ENCODE peak calls at places on chromosomes 16 and 17, in four cellular contexts. N, O, Z and Q are unnamed samples. For H3K36me3, the result is how much of the 10 kb centered on the place peaks cover.

GRCh38 chr17:65074778-65075250 is 18.3 kb upstream of the GNA13 start:
- DNase-seq in O (no peak), N (peak), Z (no peak), Q (no peak)

GRCh38 chr17:60491771-60492170 is 34.3 kb downstream of the APPBP2 start:
- DNase-seq in O (no peak), N (no peak), Z (peak), Q (no peak)

GRCh38 chr16:1763521-1764511 is 7.5 kb downstream of the NME3 start:
- DNase-seq in N (no peak), Z (peak), O (peak), Q (peak)

GRCh38 chr17:61395409-61395982 is 4.1 kb upstream of the TBX2 start:
- DNase-seq in O (no peak), Z (no peak), N (no peak), Q (no peak)

GRCh38 chr16:57999971-58000705 is at the start of gene ZNF319:
- DNase-seq in O (peak), N (no peak), Z (peak), Q (peak)

GRCh38 chr17:49216953-49217650 is 6.6 kb downstream of the ABI3 start:
- DNase-seq in O (no peak), Z (no peak), N (no peak), Q (peak)

GRCh38 chr16:49635591-49636581 is 220.0 kb downstream of the ZNF423 start:
- DNase-seq in N (no peak), O (no peak), Z (no peak), Q (no peak)

GRCh38 chr16:65574311-65574966 is 452.6 kb upstream of the CDH11 start:
- DNase-seq in O (no peak), N (no peak), Z (no peak), Q (no peak)

GRCh38 chr17:77594416-77595209 is 363.9 kb upstream of the TNRC6C start:
- DNase-seq in O (no peak), Z (no peak), N (no peak), Q (no peak)

GRCh38 chr16:78211951-78212350 is 112.5 kb downstream of the WWOX start:
- DNase-seq in O (no peak), Z (peak), N (no peak), Q (peak)

GRCh38 chr17:75414488-75414887 is 9.0 kb upstream of the GRB2 start:
- DNase-seq in O (no peak), N (no peak), Z (no peak), Q (no peak)

GRCh38 chr17:53129863-53130262 is 692.9 kb upstream of the KIF2B start:
- DNase-seq in O (no peak), N (no peak), Z (no peak), Q (no peak)

GRCh38 chr17:65519471-65519870 is 42.0 kb downstream of the AXIN2 start:
- DNase-seq in O (no peak), Z (peak), N (no peak), Q (no peak)

GRCh38 chr17:55883112-55883511 is 132.3 kb downstream of the PCTP start:
- DNase-seq in N (peak), O (no peak), Z (peak), Q (no peak)

GRCh38 chr17:62793919-62794665 is 14.0 kb downstream of the MARCHF10 start:
- DNase-seq in N (no peak), Z (no peak), O (no peak), Q (no peak)

GRCh38 chr17:47225436-47225858 is 16.3 kb downstream of the MYL4 start:
- DNase-seq in O (no peak), Z (no peak), N (peak), Q (no peak)

GRCh38 chr16:86823895-86824671 is 245.7 kb downstream of the FOXL1 start:
- DNase-seq in Z (no peak), O (no peak), N (no peak), Q (no peak)

GRCh38 chr17:8673621-8674020 is 43.1 kb upstream of the MYH10 start:
- DNase-seq in N (no peak), Z (no peak), O (no peak), Q (peak)

GRCh38 chr17:17216236-17216635 is 10.1 kb upstream of the PLD6 start:
- DNase-seq in O (no peak), N (no peak), Z (no peak), Q (no peak)

GRCh38 chr16:84816023-84816422 is 3.8 kb upstream of the CRISPLD2 start:
- DNase-seq in Z (no peak), N (peak), O (no peak), Q (no peak)

GRCh38 chr17:38660097-38661026 is 14.4 kb downstream of the EPOP start:
- DNase-seq in Z (peak), O (peak), N (no peak), Q (no peak)

GRCh38 chr17:4708436-4708835 is 2.0 kb upstream of the ARRB2 start:
- DNase-seq in Z (peak), O (peak), N (peak), Q (no peak)

GRCh38 chr17:79800325-79801155 is 3.7 kb upstream of the CBX8 start:
- DNase-seq in O (peak), N (no peak), Z (peak), Q (peak)

GRCh38 chr16:67594956-67595355 is 32.6 kb downstream of the CTCF start:
- DNase-seq in N (no peak), O (no peak), Z (peak), Q (no peak)

GRCh38 chr17:42428141-42428944 is 5.3 kb upstream of the CAVIN1 start:
- DNase-seq in O (peak), N (peak), Z (peak), Q (peak)

GRCh38 chr16:89201467-89202377 is 1.4 kb upstream of the SLC22A31 start:
- DNase-seq in N (peak), O (peak), Z (peak), Q (peak)

GRCh38 chr16:66344533-66345145 is 21.9 kb upstream of the CDH5 start:
- DNase-seq in N (peak), Z (no peak), O (peak), Q (peak)

GRCh38 chr17:42325026-42325425 is 36.7 kb downstream of the STAT5A start:
- DNase-seq in O (peak), Z (no peak), N (no peak), Q (peak)

GRCh38 chr17:28412131-28412530 is 6.1 kb upstream of the SLC46A1 start:
- DNase-seq in Z (no peak), N (no peak), O (no peak), Q (no peak)

GRCh38 chr17:38435795-38436194 is 7.5 kb downstream of the ARHGAP23 start:
- DNase-seq in O (no peak), Z (no peak), N (no peak), Q (no peak)

GRCh38 chr17:40106089-40106759 is 5.8 kb upstream of the NR1D1 start:
- DNase-seq in Z (no peak), N (no peak), O (no peak), Q (no peak)

GRCh38 chr17:50345443-50346312 is at the start of gene XYLT2:
- DNase-seq in N (peak), Z (peak), O (peak), Q (peak)

GRCh38 chr17:40541873-40542561 is 23.3 kb downstream of the CCR7 start:
- DNase-seq in N (no peak), O (no peak), Z (no peak), Q (no peak)

GRCh38 chr17:48600244-48601098 is 4.3 kb downstream of the HOXB6 start:
- DNase-seq in Z (peak), O (no peak), N (no peak), Q (no peak)

GRCh38 chr16:3698941-3699340 is 18.4 kb downstream of the TRAP1 start:
- DNase-seq in O (no peak), N (no peak), Z (no peak), Q (no peak)

GRCh38 chr17:48054238-48055185 is 6.4 kb downstream of the NFE2L1 start:
- DNase-seq in Z (peak), N (no peak), O (no peak), Q (peak)

GRCh38 chr17:56908061-56908542 is 5.7 kb downstream of the TRIM25 start:
- DNase-seq in O (peak), Z (no peak), N (no peak), Q (peak)
- H3K36me3 ChIP-seq in O (under half), Z (under half), N (half or more), Q (under half)

GRCh38 chr17:73226556-73227172 is 33.8 kb downstream of the COG1 start:
- DNase-seq in N (peak), Z (peak), O (no peak), Q (no peak)

GRCh38 chr17:73227944-73228343 is 33.7 kb downstream of the CPSF4L start:
- DNase-seq in N (no peak), O (no peak), Z (no peak), Q (no peak)

GRCh38 chr17:73230088-73230487 is 31.6 kb downstream of the CPSF4L start:
- DNase-seq in O (no peak), Z (no peak), N (no peak), Q (no peak)

GRCh38 chr17:73227379-73227778 is 34.3 kb downstream of the CPSF4L start:
- DNase-seq in N (no peak), O (no peak), Z (no peak), Q (no peak)

DNA sequence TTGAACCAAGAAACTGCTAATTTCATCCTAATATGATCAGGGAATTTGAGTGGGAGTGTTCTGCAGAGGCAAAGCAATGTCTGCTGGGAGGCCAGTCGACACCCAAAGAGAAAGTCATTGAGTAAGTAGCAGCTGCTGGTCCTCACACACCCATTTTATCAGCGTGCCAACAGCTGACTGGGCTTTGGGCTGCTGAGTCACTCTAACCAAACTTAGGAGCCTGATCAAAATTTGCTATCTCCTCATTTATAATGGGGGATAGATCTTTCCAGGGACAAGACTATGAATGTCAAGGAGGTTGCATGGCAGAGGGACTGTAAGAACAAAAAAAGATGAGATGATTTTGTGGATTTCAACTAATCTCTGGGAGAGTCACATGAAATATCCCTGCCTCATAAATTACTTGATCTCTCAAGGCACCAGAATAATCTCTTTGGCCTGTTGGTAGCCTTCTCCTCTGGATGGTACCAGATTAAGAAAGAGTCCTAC is 32.9 kb downstream of the CPSF4L start:
- DNase-seq in O (peak), Z (peak), N (peak), Q (peak)
- H3K9ac ChIP-seq in O (peak), Z (peak), N (no peak), Q (no peak)

GRCh38 chr16:46768809-46769208 is 20.7 kb upstream of the MYLK3 start:
- DNase-seq in N (no peak), O (no peak), Z (peak), Q (no peak)
- H3K4me2 ChIP-seq in N (peak), O (no peak), Z (no peak), Q (no peak)

DNA sequence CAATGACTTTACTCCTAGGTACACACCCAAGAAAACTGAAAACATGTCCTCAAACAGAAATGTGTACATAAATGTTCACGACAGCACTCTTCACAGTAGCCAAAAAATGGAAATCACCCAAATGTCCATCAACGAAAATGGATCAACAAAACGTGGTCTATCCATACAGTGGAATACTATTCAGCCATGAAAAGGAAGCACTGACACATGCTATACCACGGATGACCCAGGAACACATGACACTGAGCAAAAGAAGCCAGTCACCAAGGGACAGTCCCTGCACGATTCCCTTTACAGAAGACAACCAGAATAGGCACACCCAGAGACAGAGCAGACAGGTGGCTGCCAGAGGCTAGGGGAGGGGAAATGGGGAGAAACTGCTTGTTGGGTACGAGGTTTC is 11.3 kb downstream of the ZNF500 start:
- DNase-seq in O (no peak), N (no peak), Z (no peak), Q (no peak)
- H3K36me3 ChIP-seq in O (under half), N (half or more), Z (under half), Q (half or more)

GRCh38 chr17:81867952-81868673 is 3.0 kb downstream of the ARHGDIA start:
- DNase-seq in N (no peak), Z (no peak), O (no peak), Q (no peak)
- H3K9ac ChIP-seq in N (peak), Z (peak), O (peak), Q (peak)

GRCh38 chr16:24977673-24978065 is 37.5 kb downstream of the ARHGAP17 start:
- DNase-seq in Z (peak), N (peak), O (no peak), Q (peak)
- H3K4me2 ChIP-seq in Z (no peak), N (no peak), O (no peak), Q (no peak)

GRCh38 chr16:30000768-30001631 is 5.0 kb downstream of the INO80E start:
- DNase-seq in N (no peak), O (no peak), Z (no peak), Q (no peak)
- H3K36me3 ChIP-seq in N (under half), O (under half), Z (under half), Q (under half)